ENCODE peak calls at places on chromosomes 11 and 22, in eight cellular contexts. C, H, E, P, G, Y, O and R are unnamed samples. For H3K36me3, the result is how much of the 10 kb centered on the place peaks cover.

GRCh38 chr11:17771841-17772401 is 37.3 kb downstream of the KCNC1 start:
- DNase-seq in Y (no peak), H (no peak), G (no peak), C (no peak), O (peak), P (no peak), E (no peak), R (peak)

GRCh38 chr11:81237139-81237538 is 1496.5 kb downstream of the FAM181B start:
- DNase-seq in E (no peak), C (peak), P (no peak), G (peak), Y (no peak), O (no peak), H (no peak), R (no peak)

GRCh38 chr11:109756951-109757350 is 335.0 kb downstream of the C11orf87 start:
- DNase-seq in Y (no peak), E (no peak), G (no peak), O (no peak), C (no peak), H (no peak), P (no peak), R (no peak)

GRCh38 chr11:44564198-44564597 is 1.3 kb upstream of the CD82 start:
- DNase-seq in P (peak), Y (peak), E (no peak), C (peak), G (peak), H (no peak), O (no peak), R (peak)

GRCh38 chr22:44455963-44456358 is 42.1 kb downstream of the RTL6 start:
- DNase-seq in E (no peak), Y (no peak), O (no peak), P (peak), H (peak), G (no peak), C (no peak), R (no peak)

GRCh38 chr11:75100314-75100713 is 3.6 kb upstream of the OR2AT4 start:
- DNase-seq in O (no peak), P (no peak), Y (no peak), H (no peak), C (no peak), E (no peak), G (peak), R (no peak)

GRCh38 chr11:13929551-13929950 is 33.0 kb upstream of the SPON1 start:
- DNase-seq in G (no peak), C (no peak), P (no peak), E (no peak), H (peak), O (no peak), Y (no peak), R (no peak)

GRCh38 chr11:68038718-68039525 is at the start of gene TCIRG1:
- DNase-seq in P (peak), O (peak), H (no peak), C (peak), E (no peak), G (peak), Y (peak), R (peak)

GRCh38 chr22:36775589-36775965 is 342 bp downstream of the IFT27 start:
- DNase-seq in H (no peak), C (peak), O (peak), P (peak), E (no peak), Y (peak), G (peak), R (no peak)

GRCh38 chr11:116225784-116226410 is 546.9 kb downstream of the BUD13 start:
- DNase-seq in Y (no peak), G (peak), E (no peak), H (no peak), O (no peak), C (no peak), P (no peak), R (no peak)

GRCh38 chr22:24424001-24424900 is 3.1 kb upstream of the ADORA2A start:
- DNase-seq in G (peak), E (no peak), C (no peak), H (no peak), O (no peak), P (no peak), Y (no peak), R (no peak)

GRCh38 chr22:23289851-23290724 is 109.8 kb downstream of the BCR start:
- DNase-seq in C (peak), H (no peak), G (peak), P (peak), Y (peak), O (peak), E (no peak), R (peak)

GRCh38 chr11:44989831-44990566 is 39.3 kb upstream of the TP53I11 start:
- DNase-seq in G (peak), C (no peak), Y (no peak), O (no peak), H (peak), P (peak), E (no peak), R (peak)

GRCh38 chr22:38313384-38313955 is 3.8 kb downstream of the CSNK1E start:
- DNase-seq in G (peak), P (peak), E (peak), H (no peak), C (peak), O (peak), Y (peak), R (peak)

GRCh38 chr22:39997939-39998726 is 3.4 kb downstream of the FAM83F start:
- DNase-seq in E (no peak), O (peak), H (no peak), C (peak), P (peak), Y (peak), G (no peak), R (no peak)

GRCh38 chr11:66333896-66334604 is 2.2 kb downstream of the RIN1 start:
- DNase-seq in O (peak), C (no peak), H (no peak), E (no peak), Y (no peak), P (no peak), G (no peak), R (no peak)

GRCh38 chr22:31938258-31938657 is 6.1 kb upstream of the YWHAH start:
- DNase-seq in Y (no peak), G (no peak), O (peak), E (no peak), H (no peak), P (no peak), C (no peak), R (no peak)
- H3K4me3 ChIP-seq in Y (no peak), G (no peak), O (no peak), E (no peak), H (no peak), P (no peak), C (no peak), R (no peak)

GRCh38 chr11:121543981-121544380 is 91.2 kb upstream of the SORL1-AS1 start:
- DNase-seq in H (no peak), Y (no peak), P (no peak), C (no peak), O (no peak), E (no peak), G (no peak), R (no peak)
- H3K36me3 ChIP-seq in H (under half), Y (under half), P (under half), C (under half), O (under half), E (under half), G (under half), R (under half)

GRCh38 chr11:124717786-124718634 is 21.7 kb upstream of the NRGN start:
- DNase-seq in P (no peak), E (no peak), Y (peak), G (peak), C (no peak), H (no peak), O (peak), R (peak)
- H3K4me3 ChIP-seq in P (peak), E (peak), Y (peak), G (peak), C (peak), H (peak), O (peak), R (peak)

DNA sequence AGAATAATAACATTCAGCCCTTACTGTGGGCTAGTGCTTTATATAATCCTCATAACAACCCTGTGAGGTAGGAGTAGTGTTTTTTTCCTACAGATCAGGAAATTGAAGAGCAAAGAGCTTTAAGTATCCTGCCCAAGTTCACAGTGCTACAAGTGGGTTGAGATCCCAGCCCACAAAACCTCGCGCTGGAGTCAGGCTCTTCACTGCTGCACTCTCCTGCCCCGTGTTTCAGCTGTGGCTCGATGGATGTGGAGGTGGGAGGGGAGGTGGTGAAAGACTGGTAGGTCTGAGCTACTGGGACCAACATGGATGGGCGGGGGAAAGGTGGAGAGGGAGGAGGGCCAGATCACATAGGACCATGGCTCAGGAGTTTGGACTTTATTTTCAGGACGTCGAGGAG is 6.1 kb downstream of the ZNF408 start:
- DNase-seq in G (no peak), Y (no peak), O (no peak), P (no peak), H (no peak), E (no peak), C (no peak), R (no peak)
- H3K36me3 ChIP-seq in G (under half), Y (under half), O (under half), P (under half), H (under half), E (half or more), C (under half), R (half or more)

GRCh38 chr11:83033972-83034672 is 37.6 kb downstream of the RAB30 start:
- DNase-seq in P (peak), O (no peak), H (no peak), Y (peak), G (peak), E (no peak), C (peak), R (peak)

GRCh38 chr11:83035070-83035854 is 36.4 kb downstream of the RAB30 start:
- DNase-seq in P (no peak), O (no peak), G (peak), H (no peak), Y (no peak), E (no peak), C (peak), R (no peak)

GRCh38 chr11:83036701-83037100 is 35.0 kb downstream of the RAB30 start:
- DNase-seq in H (no peak), O (no peak), G (no peak), C (no peak), Y (no peak), E (no peak), P (no peak), R (no peak)

GRCh38 chr11:83033367-83033766 is 38.3 kb downstream of the RAB30 start:
- DNase-seq in G (no peak), H (no peak), P (no peak), E (no peak), Y (no peak), O (no peak), C (no peak), R (no peak)

GRCh38 chr11:83034673-83035014 is 37.1 kb downstream of the RAB30 start:
- DNase-seq in C (no peak), E (no peak), G (no peak), O (no peak), Y (no peak), P (no peak), H (no peak), R (no peak)
- H3K4me3 ChIP-seq in C (no peak), E (peak), G (peak), O (no peak), Y (no peak), P (no peak), H (peak), R (peak)

GRCh38 chr22:20760084-20760483 is 13.8 kb upstream of the SERPIND1 start:
- DNase-seq in O (no peak), Y (no peak), P (no peak), G (no peak), E (no peak), C (no peak), H (no peak), R (no peak)
- H3K36me3 ChIP-seq in O (under half), Y (under half), P (under half), G (under half), E (under half), C (half or more), H (half or more), R (half or more)

DNA sequence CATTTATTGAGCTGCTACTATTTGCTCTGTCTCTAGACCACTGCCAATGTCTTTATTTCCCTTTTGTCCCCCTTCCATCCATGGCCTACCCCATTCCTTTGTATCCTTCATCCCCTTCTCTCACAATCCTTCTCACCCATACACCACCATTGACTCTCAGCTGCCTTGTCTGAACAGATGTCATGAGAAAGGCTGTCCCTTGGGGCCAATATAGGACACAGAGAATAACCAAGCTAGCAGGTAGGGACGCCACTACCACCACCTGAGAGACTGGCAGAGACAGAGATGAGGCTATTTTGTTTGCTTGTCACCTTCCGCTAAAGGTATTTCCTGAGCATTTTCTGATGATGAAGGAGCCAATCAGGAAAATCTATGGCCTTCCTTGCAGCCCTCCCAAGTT is 138.9 kb downstream of the CD44 start:
- DNase-seq in E (no peak), O (no peak), P (no peak), H (no peak), C (no peak), G (no peak), Y (no peak), R (no peak)
- H3K4me3 ChIP-seq in E (no peak), O (no peak), P (no peak), H (no peak), C (no peak), G (no peak), Y (no peak), R (no peak)

GRCh38 chr22:50208939-50209892 is 8.4 kb downstream of the SELENOO start:
- DNase-seq in H (no peak), C (no peak), E (no peak), G (no peak), Y (no peak), O (no peak), P (no peak), R (no peak)
- H3K36me3 ChIP-seq in H (half or more), C (half or more), E (under half), G (under half), Y (under half), O (under half), P (under half), R (half or more)

DNA sequence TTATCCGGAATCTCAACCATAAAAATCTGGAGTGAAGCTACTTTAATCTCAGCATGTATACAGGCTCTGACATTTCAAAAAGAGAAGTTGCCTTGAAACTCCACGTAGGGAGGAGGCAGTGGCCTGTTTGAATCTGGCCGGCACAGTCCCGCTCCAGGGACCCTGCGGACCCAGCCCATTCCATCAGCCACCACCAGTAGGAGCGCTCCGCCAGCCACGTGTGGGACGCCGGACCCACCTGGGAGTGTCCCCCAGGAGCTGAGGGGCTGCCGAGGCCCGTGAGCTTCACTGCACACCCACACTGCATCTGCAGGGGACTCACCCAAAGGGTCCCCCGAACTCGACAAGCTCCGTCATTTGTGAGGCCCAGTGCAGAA is 1.8 kb upstream of the SYT8 start:
- DNase-seq in O (no peak), H (no peak), G (no peak), Y (no peak), P (no peak), E (no peak), C (no peak), R (no peak)
- H3K4me3 ChIP-seq in O (no peak), H (no peak), G (no peak), Y (no peak), P (no peak), E (peak), C (peak), R (no peak)

GRCh38 chr11:64914123-64914522 is 2.9 kb downstream of the ATG2A start:
- DNase-seq in Y (no peak), H (no peak), E (no peak), G (no peak), C (no peak), P (no peak), O (no peak), R (no peak)
- H3K36me3 ChIP-seq in Y (half or more), H (half or more), E (under half), G (under half), C (half or more), P (under half), O (under half), R (half or more)